ENCODE peak calls at places on chromosomes 2 and 18, in eight cellular contexts. One of them, this sample, is unnamed.
A peak's percentile ranks its signal among the peaks of the same experiment; 100 is the strongest.

GRCh38 chr2:6806605-6807004 is 59.1 kb downstream of the CMPK2 start:
- DNase-seq in breast epithelium: no peak
- DNase-seq in heart left ventricle: no peak
- DNase-seq in tibial nerve: no peak
- DNase-seq in K562: no peak
- DNase-seq in body of pancreas: no peak
- DNase-seq in cardiac muscle cell: no peak
- DNase-seq in GM23248: no peak
- DNase-seq in this sample: no peak

GRCh38 chr18:13313006-13313661 is 94.6 kb downstream of the LDLRAD4 start:
- DNase-seq in GM23248: no peak
- DNase-seq in K562: no peak
- DNase-seq in tibial nerve: no peak
- DNase-seq in heart left ventricle: no peak
- DNase-seq in body of pancreas: no peak
- DNase-seq in cardiac muscle cell: no peak
- DNase-seq in breast epithelium: no peak
- DNase-seq in this sample: no peak

GRCh38 chr18:29154758-29155725 is 978.1 kb upstream of the CDH2 start:
- DNase-seq in breast epithelium: no peak
- DNase-seq in heart left ventricle: no peak
- DNase-seq in body of pancreas: peak; percentile 18
- DNase-seq in K562: no peak
- DNase-seq in cardiac muscle cell: no peak
- DNase-seq in tibial nerve: no peak
- DNase-seq in GM23248: peak; percentile 91
- DNase-seq in this sample: no peak

GRCh38 chr2:219293736-219294201 is 14.6 kb downstream of the DNAJB2 start:
- DNase-seq in tibial nerve: no peak
- DNase-seq in K562: no peak
- DNase-seq in body of pancreas: no peak
- DNase-seq in breast epithelium: no peak
- DNase-seq in heart left ventricle: no peak
- DNase-seq in cardiac muscle cell: no peak
- DNase-seq in GM23248: no peak
- DNase-seq in this sample: no peak

GRCh38 chr2:189104926-189105325 is 74.6 kb downstream of the COL5A2 start:
- DNase-seq in heart left ventricle: no peak
- DNase-seq in GM23248: no peak
- DNase-seq in K562: no peak
- DNase-seq in cardiac muscle cell: no peak
- DNase-seq in breast epithelium: no peak
- DNase-seq in tibial nerve: no peak
- DNase-seq in body of pancreas: no peak
- DNase-seq in this sample: no peak

GRCh38 chr18:63924551-63924950 is 16.8 kb downstream of the SERPINB10 start:
- DNase-seq in body of pancreas: no peak
- DNase-seq in GM23248: peak; percentile 67
- DNase-seq in K562: no peak
- DNase-seq in cardiac muscle cell: no peak
- DNase-seq in breast epithelium: no peak
- DNase-seq in tibial nerve: no peak
- DNase-seq in heart left ventricle: no peak
- DNase-seq in this sample: no peak

GRCh38 chr2:26752636-26753035 is 11.4 kb upstream of the SLC35F6 start:
- DNase-seq in tibial nerve: no peak
- DNase-seq in heart left ventricle: no peak
- DNase-seq in K562: no peak
- DNase-seq in body of pancreas: no peak
- DNase-seq in breast epithelium: no peak
- DNase-seq in cardiac muscle cell: no peak
- DNase-seq in GM23248: peak; percentile 77
- DNase-seq in this sample: no peak

GRCh38 chr18:7535436-7536190 is 31.5 kb upstream of the PTPRM start:
- DNase-seq in body of pancreas: no peak
- DNase-seq in cardiac muscle cell: no peak
- DNase-seq in tibial nerve: no peak
- DNase-seq in breast epithelium: no peak
- DNase-seq in K562: no peak
- DNase-seq in heart left ventricle: no peak
- DNase-seq in GM23248: no peak
- DNase-seq in this sample: no peak

GRCh38 chr2:86323273-86323672 is 14.2 kb downstream of the REEP1 start:
- DNase-seq in tibial nerve: no peak
- DNase-seq in breast epithelium: no peak
- DNase-seq in GM23248: no peak
- DNase-seq in K562: no peak
- DNase-seq in cardiac muscle cell: no peak
- DNase-seq in body of pancreas: no peak
- DNase-seq in heart left ventricle: no peak
- DNase-seq in this sample: no peak

GRCh38 chr2:406876-407275 is 119.0 kb upstream of the ALKAL2 start:
- DNase-seq in cardiac muscle cell: no peak
- DNase-seq in body of pancreas: no peak
- DNase-seq in K562: no peak
- DNase-seq in GM23248: no peak
- DNase-seq in heart left ventricle: no peak
- DNase-seq in tibial nerve: no peak
- DNase-seq in breast epithelium: no peak
- DNase-seq in this sample: no peak

GRCh38 chr2:43033466-43034241 is 192.8 kb downstream of the ZFP36L2 start:
- DNase-seq in body of pancreas: no peak
- DNase-seq in tibial nerve: no peak
- DNase-seq in GM23248: no peak
- DNase-seq in heart left ventricle: no peak
- DNase-seq in K562: no peak
- DNase-seq in breast epithelium: no peak
- DNase-seq in cardiac muscle cell: no peak
- DNase-seq in this sample: no peak

GRCh38 chr18:50051288-50051687 is 143.7 kb downstream of the MYO5B start:
- DNase-seq in body of pancreas: peak; percentile 8
- DNase-seq in GM23248: peak; percentile 5
- DNase-seq in cardiac muscle cell: peak; percentile 10
- DNase-seq in heart left ventricle: no peak
- DNase-seq in K562: peak; percentile 7
- DNase-seq in breast epithelium: no peak
- DNase-seq in tibial nerve: no peak
- DNase-seq in this sample: no peak

GRCh38 chr2:58032016-58032750 is 14.4 kb upstream of the VRK2 start:
- DNase-seq in body of pancreas: no peak
- DNase-seq in breast epithelium: no peak
- DNase-seq in cardiac muscle cell: no peak
- DNase-seq in tibial nerve: no peak
- DNase-seq in K562: no peak
- DNase-seq in GM23248: peak; percentile 55
- DNase-seq in heart left ventricle: no peak
- DNase-seq in this sample: no peak

GRCh38 chr18:77087391-77088141 is 45.0 kb downstream of the MBP start:
- DNase-seq in body of pancreas: no peak
- DNase-seq in GM23248: peak; percentile 69
- DNase-seq in heart left ventricle: no peak
- DNase-seq in K562: no peak
- DNase-seq in tibial nerve: no peak
- DNase-seq in breast epithelium: peak; percentile 62
- DNase-seq in cardiac muscle cell: peak; percentile 68
- DNase-seq in this sample: no peak

GRCh38 chr2:19785432-19785831 is 116.4 kb downstream of the TTC32 start:
- DNase-seq in tibial nerve: no peak
- DNase-seq in breast epithelium: no peak
- DNase-seq in cardiac muscle cell: no peak
- DNase-seq in body of pancreas: no peak
- DNase-seq in K562: no peak
- DNase-seq in heart left ventricle: no peak
- DNase-seq in GM23248: peak; percentile 83
- DNase-seq in this sample: no peak

GRCh38 chr2:234911271-234911670 is 40.5 kb upstream of the SH3BP4 start:
- DNase-seq in heart left ventricle: no peak
- DNase-seq in breast epithelium: peak; percentile 76
- DNase-seq in body of pancreas: no peak
- DNase-seq in K562: no peak
- DNase-seq in GM23248: peak; percentile 81
- DNase-seq in cardiac muscle cell: no peak
- DNase-seq in tibial nerve: no peak
- DNase-seq in this sample: no peak

DNA sequence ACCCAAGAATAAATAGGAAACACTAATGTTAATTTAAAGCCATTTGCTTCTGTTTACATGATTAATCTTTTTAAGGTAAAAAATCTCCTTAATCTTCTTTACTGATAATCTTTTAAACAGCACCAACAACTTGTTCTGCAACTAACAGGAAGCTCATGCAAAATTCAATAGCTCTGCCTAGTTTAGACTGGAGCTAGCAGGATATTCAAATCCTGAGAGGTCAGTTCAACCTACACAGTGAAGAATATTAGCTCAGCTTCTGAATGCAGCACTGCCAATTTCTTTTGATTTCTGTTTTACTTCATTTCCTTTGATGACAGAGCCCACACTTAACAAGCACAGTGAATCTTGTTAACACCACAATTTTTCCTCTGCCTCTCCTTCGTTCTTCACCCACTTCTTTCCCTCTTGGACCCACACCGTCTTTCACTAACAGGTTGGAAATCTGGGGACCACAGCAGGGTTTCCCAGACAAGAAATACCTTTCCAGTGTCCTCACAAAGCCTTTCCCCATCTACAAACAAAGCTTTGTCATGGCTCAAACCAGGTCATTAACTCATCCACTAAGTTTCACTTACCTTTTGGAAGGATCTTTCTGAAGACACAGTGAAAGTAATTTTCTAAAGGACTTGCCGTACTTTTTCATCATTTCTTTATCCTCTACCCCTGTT is 109.8 kb downstream of the STK39 start:
- DNase-seq in K562: no peak
- DNase-seq in body of pancreas: no peak
- DNase-seq in heart left ventricle: no peak
- DNase-seq in tibial nerve: no peak
- DNase-seq in cardiac muscle cell: no peak
- DNase-seq in breast epithelium: no peak
- DNase-seq in GM23248: no peak
- DNase-seq in this sample: no peak
- H3K4me1 ChIP-seq in K562: no peaks in the 10 kb centered on the region
- H3K4me1 ChIP-seq in body of pancreas: peaks cover 20% of the 10 kb centered on the region
- H3K4me1 ChIP-seq in heart left ventricle: no peaks in the 10 kb centered on the region
- H3K4me1 ChIP-seq in tibial nerve: no peaks in the 10 kb centered on the region
- H3K4me1 ChIP-seq in cardiac muscle cell: peaks cover 9% of the 10 kb centered on the region
- H3K4me1 ChIP-seq in breast epithelium: no peaks in the 10 kb centered on the region
- H3K4me1 ChIP-seq in GM23248: no peaks in the 10 kb centered on the region
- H3K4me1 ChIP-seq in this sample: no peaks in the 10 kb centered on the region

GRCh38 chr2:144333144-144333555 is 186.8 kb downstream of the ZEB2 start:
- DNase-seq in heart left ventricle: no peak
- DNase-seq in GM23248: no peak
- DNase-seq in K562: no peak
- DNase-seq in cardiac muscle cell: no peak
- DNase-seq in tibial nerve: no peak
- DNase-seq in body of pancreas: no peak
- DNase-seq in breast epithelium: no peak
- DNase-seq in this sample: no peak

GRCh38 chr2:144330951-144331651 is 188.8 kb downstream of the ZEB2 start:
- DNase-seq in breast epithelium: no peak
- DNase-seq in GM23248: peak; percentile 38
- DNase-seq in K562: no peak
- DNase-seq in body of pancreas: no peak
- DNase-seq in tibial nerve: no peak
- DNase-seq in heart left ventricle: no peak
- DNase-seq in cardiac muscle cell: no peak
- DNase-seq in this sample: no peak

GRCh38 chr2:144334551-144334950 is 185.4 kb downstream of the ZEB2 start:
- DNase-seq in heart left ventricle: no peak
- DNase-seq in breast epithelium: no peak
- DNase-seq in tibial nerve: no peak
- DNase-seq in cardiac muscle cell: no peak
- DNase-seq in GM23248: no peak
- DNase-seq in K562: no peak
- DNase-seq in body of pancreas: no peak
- DNase-seq in this sample: no peak

GRCh38 chr2:144331652-144332355 is 188.1 kb downstream of the ZEB2 start:
- DNase-seq in GM23248: peak; percentile 86
- DNase-seq in K562: peak; percentile 53
- DNase-seq in cardiac muscle cell: no peak
- DNase-seq in heart left ventricle: peak; percentile 77
- DNase-seq in body of pancreas: no peak
- DNase-seq in breast epithelium: peak; percentile 56
- DNase-seq in tibial nerve: peak; percentile 36
- DNase-seq in this sample: no peak

DNA sequence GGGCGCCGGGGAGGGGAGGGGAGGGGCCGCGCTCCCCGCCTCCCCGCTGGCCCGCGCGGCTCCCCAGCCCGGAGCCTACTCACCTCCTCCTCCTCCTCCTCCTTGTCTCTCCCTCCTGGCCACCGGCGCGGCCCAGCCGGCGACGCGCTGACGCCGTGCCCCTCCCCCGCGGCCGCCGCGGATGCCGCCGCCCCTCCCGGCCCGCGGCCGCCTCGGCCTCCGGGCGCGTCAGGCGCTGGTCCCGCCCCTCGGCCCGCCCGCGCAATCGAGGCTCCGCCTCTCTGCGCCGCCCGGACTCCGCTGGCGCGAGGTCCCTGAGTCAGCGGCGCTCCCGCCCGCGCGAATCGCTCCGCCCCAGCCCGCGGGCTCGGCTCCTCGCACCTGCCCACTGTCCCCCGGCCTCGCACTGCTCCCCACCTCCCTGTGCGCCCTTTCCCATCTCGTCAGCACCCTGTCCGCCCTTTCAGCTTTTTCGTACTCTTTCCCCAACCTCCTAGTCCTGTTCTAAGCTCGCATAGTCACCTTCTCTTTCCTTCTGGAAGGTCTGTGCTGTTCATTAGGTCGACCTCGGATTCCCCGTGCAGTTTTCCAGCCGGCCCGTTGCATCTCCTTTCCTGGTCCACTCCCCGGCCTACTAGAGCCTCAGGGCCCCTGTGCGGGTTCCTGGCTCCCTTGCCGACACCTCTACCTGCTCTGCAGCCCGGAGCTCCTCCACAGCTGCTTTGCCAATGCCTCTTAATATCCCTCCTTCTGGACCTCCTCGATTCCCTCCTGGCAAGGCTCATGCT is 187.4 kb downstream of the ZEB2 start:
- DNase-seq in GM23248: peak; percentile 97
- DNase-seq in K562: peak; percentile 92
- DNase-seq in heart left ventricle: peak; percentile 87
- DNase-seq in cardiac muscle cell: peak; percentile 93
- DNase-seq in body of pancreas: peak; percentile 87
- DNase-seq in tibial nerve: peak; percentile 67
- DNase-seq in breast epithelium: peak; percentile 74
- DNase-seq in this sample: peak; percentile 78
- H3K27ac ChIP-seq in GM23248: peak overlapping the region; percentile 62
- H3K27ac ChIP-seq in K562: peak overlapping the region; percentile 95
- H3K27ac ChIP-seq in heart left ventricle: peak overlapping the region; percentile 88
- H3K27ac ChIP-seq in cardiac muscle cell: peak overlapping the region; percentile 79
- H3K27ac ChIP-seq in body of pancreas: peak overlapping the region; percentile 93
- H3K27ac ChIP-seq in tibial nerve: peak overlapping the region; percentile 85
- H3K27ac ChIP-seq in breast epithelium: peak overlapping the region; percentile 86
- H3K27ac ChIP-seq in this sample: peak overlapping the region; percentile 40

GRCh38 chr2:68231061-68231372 is 21.3 kb downstream of the PPP3R1 start:
- DNase-seq in cardiac muscle cell: peak; percentile 33
- DNase-seq in heart left ventricle: no peak
- DNase-seq in tibial nerve: no peak
- DNase-seq in body of pancreas: no peak
- DNase-seq in GM23248: no peak
- DNase-seq in K562: no peak
- DNase-seq in breast epithelium: no peak
- DNase-seq in this sample: no peak
- H3K4me1 ChIP-seq in cardiac muscle cell: peaks cover 44% of the 10 kb centered on the region
- H3K4me1 ChIP-seq in heart left ventricle: no peaks in the 10 kb centered on the region
- H3K4me1 ChIP-seq in tibial nerve: no peaks in the 10 kb centered on the region
- H3K4me1 ChIP-seq in body of pancreas: peaks cover 29% of the 10 kb centered on the region
- H3K4me1 ChIP-seq in GM23248: peaks cover 44% of the 10 kb centered on the region
- H3K4me1 ChIP-seq in K562: peaks cover 18% of the 10 kb centered on the region
- H3K4me1 ChIP-seq in breast epithelium: no peaks in the 10 kb centered on the region
- H3K4me1 ChIP-seq in this sample: peaks cover 10% of the 10 kb centered on the region

GRCh38 chr18:31487251-31488015 is 10.5 kb upstream of the DSG2 start:
- DNase-seq in cardiac muscle cell: no peak
- DNase-seq in K562: no peak
- DNase-seq in GM23248: peak; percentile 88
- DNase-seq in breast epithelium: no peak
- DNase-seq in heart left ventricle: no peak
- DNase-seq in body of pancreas: no peak
- DNase-seq in tibial nerve: no peak
- DNase-seq in this sample: no peak
- H3K27ac ChIP-seq in cardiac muscle cell: no peak overlapping the region
- H3K27ac ChIP-seq in K562: no peak overlapping the region
- H3K27ac ChIP-seq in GM23248: no peak overlapping the region
- H3K27ac ChIP-seq in breast epithelium: no peak overlapping the region
- H3K27ac ChIP-seq in heart left ventricle: no peak overlapping the region
- H3K27ac ChIP-seq in body of pancreas: no peak overlapping the region
- H3K27ac ChIP-seq in tibial nerve: no peak overlapping the region
- H3K27ac ChIP-seq in this sample: no peak overlapping the region